ENCODE peak calls at places on chromosomes 3 and 15, in nine cellular contexts. One of them, this sample, is unnamed.

GRCh38 chr3:120503727-120504616 is 53.2 kb upstream of the FSTL1 start:
- DNase-seq in tibial artery: no peak
- DNase-seq in cardiac fibroblast: no peak
- DNase-seq in Calu3: no peak
- DNase-seq in adrenal gland: no peak
- DNase-seq in HCT116: no peak
- DNase-seq in GM06990: no peak
- DNase-seq in cardiac muscle cell: no peak
- DNase-seq in pancreas: no peak
- DNase-seq in this sample: no peak

GRCh38 chr3:72510247-72510646 is 338.0 kb downstream of the SHQ1 start:
- DNase-seq in tibial artery: no peak
- DNase-seq in cardiac fibroblast: no peak
- DNase-seq in Calu3: no peak
- DNase-seq in adrenal gland: no peak
- DNase-seq in HCT116: no peak
- DNase-seq in GM06990: no peak
- DNase-seq in cardiac muscle cell: no peak
- DNase-seq in pancreas: no peak
- DNase-seq in this sample: no peak

GRCh38 chr15:67077641-67078215 is 12.3 kb downstream of the SMAD3 start:
- DNase-seq in tibial artery: no peak
- DNase-seq in cardiac fibroblast: no peak
- DNase-seq in Calu3: no peak
- DNase-seq in adrenal gland: no peak
- DNase-seq in HCT116: no peak
- DNase-seq in GM06990: no peak
- DNase-seq in cardiac muscle cell: no peak
- DNase-seq in pancreas: no peak
- DNase-seq in this sample: no peak

GRCh38 chr15:42456971-42457370 is 34.0 kb downstream of the ZNF106 start:
- DNase-seq in tibial artery: no peak
- DNase-seq in cardiac fibroblast: peak
- DNase-seq in Calu3: no peak
- DNase-seq in adrenal gland: peak
- DNase-seq in HCT116: no peak
- DNase-seq in GM06990: no peak
- DNase-seq in cardiac muscle cell: no peak
- DNase-seq in pancreas: no peak
- DNase-seq in this sample: no peak

GRCh38 chr15:63698731-63699130 is 101.5 kb downstream of the FBXL22 start:
- DNase-seq in tibial artery: no peak
- DNase-seq in cardiac fibroblast: peak
- DNase-seq in Calu3: no peak
- DNase-seq in adrenal gland: no peak
- DNase-seq in HCT116: no peak
- DNase-seq in GM06990: no peak
- DNase-seq in cardiac muscle cell: no peak
- DNase-seq in pancreas: no peak
- DNase-seq in this sample: no peak

GRCh38 chr15:24752354-24752753 is 76.8 kb downstream of the NPAP1 start:
- DNase-seq in tibial artery: no peak
- DNase-seq in cardiac fibroblast: no peak
- DNase-seq in Calu3: no peak
- DNase-seq in adrenal gland: no peak
- DNase-seq in HCT116: no peak
- DNase-seq in GM06990: no peak
- DNase-seq in cardiac muscle cell: no peak
- DNase-seq in pancreas: no peak
- DNase-seq in this sample: no peak

GRCh38 chr3:65888980-65889706 is 149.6 kb downstream of the MAGI1 start:
- DNase-seq in tibial artery: peak
- DNase-seq in cardiac fibroblast: peak
- DNase-seq in Calu3: no peak
- DNase-seq in adrenal gland: peak
- DNase-seq in HCT116: peak
- DNase-seq in GM06990: peak
- DNase-seq in cardiac muscle cell: no peak
- DNase-seq in pancreas: no peak
- DNase-seq in this sample: peak

GRCh38 chr3:171192176-171192854 is 165.8 kb upstream of the SLC2A2 start:
- DNase-seq in tibial artery: no peak
- DNase-seq in cardiac fibroblast: peak
- DNase-seq in Calu3: no peak
- DNase-seq in adrenal gland: no peak
- DNase-seq in HCT116: peak
- DNase-seq in GM06990: no peak
- DNase-seq in cardiac muscle cell: no peak
- DNase-seq in pancreas: no peak
- DNase-seq in this sample: peak

GRCh38 chr3:54900954-54901591 is 26.8 kb downstream of the LRTM1 start:
- DNase-seq in tibial artery: no peak
- DNase-seq in cardiac fibroblast: peak
- DNase-seq in Calu3: no peak
- DNase-seq in adrenal gland: no peak
- DNase-seq in HCT116: no peak
- DNase-seq in GM06990: no peak
- DNase-seq in cardiac muscle cell: peak
- DNase-seq in pancreas: no peak
- DNase-seq in this sample: no peak

GRCh38 chr15:79942656-79943481 is 28.1 kb downstream of the BCL2A1 start:
- DNase-seq in tibial artery: no peak
- DNase-seq in cardiac fibroblast: peak
- DNase-seq in Calu3: no peak
- DNase-seq in adrenal gland: no peak
- DNase-seq in HCT116: no peak
- DNase-seq in GM06990: no peak
- DNase-seq in cardiac muscle cell: no peak
- DNase-seq in pancreas: no peak
- DNase-seq in this sample: peak

GRCh38 chr3:194165619-194166018 is 29.7 kb downstream of the HES1 start:
- DNase-seq in tibial artery: no peak
- DNase-seq in cardiac fibroblast: no peak
- DNase-seq in Calu3: no peak
- DNase-seq in adrenal gland: no peak
- DNase-seq in HCT116: no peak
- DNase-seq in GM06990: no peak
- DNase-seq in cardiac muscle cell: no peak
- DNase-seq in pancreas: no peak
- DNase-seq in this sample: no peak

GRCh38 chr3:194167873-194168272 is 31.9 kb downstream of the HES1 start:
- DNase-seq in tibial artery: no peak
- DNase-seq in cardiac fibroblast: no peak
- DNase-seq in Calu3: no peak
- DNase-seq in adrenal gland: no peak
- DNase-seq in HCT116: no peak
- DNase-seq in GM06990: no peak
- DNase-seq in cardiac muscle cell: no peak
- DNase-seq in pancreas: no peak
- DNase-seq in this sample: no peak

GRCh38 chr3:194167480-194167862 is 31.5 kb downstream of the HES1 start:
- DNase-seq in tibial artery: no peak
- DNase-seq in cardiac fibroblast: no peak
- DNase-seq in Calu3: no peak
- DNase-seq in adrenal gland: no peak
- DNase-seq in HCT116: no peak
- DNase-seq in GM06990: no peak
- DNase-seq in cardiac muscle cell: no peak
- DNase-seq in pancreas: no peak
- DNase-seq in this sample: no peak

GRCh38 chr3:194168994-194169393 is 33.0 kb downstream of the HES1 start:
- DNase-seq in tibial artery: no peak
- DNase-seq in cardiac fibroblast: no peak
- DNase-seq in Calu3: no peak
- DNase-seq in adrenal gland: no peak
- DNase-seq in HCT116: no peak
- DNase-seq in GM06990: no peak
- DNase-seq in cardiac muscle cell: no peak
- DNase-seq in pancreas: no peak
- DNase-seq in this sample: no peak

GRCh38 chr3:194166682-194167479 is 30.9 kb downstream of the HES1 start:
- DNase-seq in tibial artery: no peak
- DNase-seq in cardiac fibroblast: peak
- DNase-seq in Calu3: no peak
- DNase-seq in adrenal gland: no peak
- DNase-seq in HCT116: no peak
- DNase-seq in GM06990: no peak
- DNase-seq in cardiac muscle cell: peak
- DNase-seq in pancreas: no peak
- DNase-seq in this sample: no peak
- TF ChIP-seq CTCF in tibial artery: no peak
- TF ChIP-seq CTCF in cardiac fibroblast: no peak
- TF ChIP-seq CTCF in Calu3: no peak
- TF ChIP-seq CTCF in adrenal gland: no peak
- TF ChIP-seq CTCF in HCT116: no peak
- TF ChIP-seq CTCF in GM06990: no peak
- TF ChIP-seq CTCF in cardiac muscle cell: no peak
- TF ChIP-seq CTCF in pancreas: no peak
- TF ChIP-seq CTCF in this sample: no peak

GRCh38 chr15:29939404-29939803 is 117.1 kb upstream of the TJP1 start:
- DNase-seq in tibial artery: no peak
- DNase-seq in cardiac fibroblast: peak
- DNase-seq in Calu3: no peak
- DNase-seq in adrenal gland: no peak
- DNase-seq in HCT116: no peak
- DNase-seq in GM06990: no peak
- DNase-seq in cardiac muscle cell: no peak
- DNase-seq in pancreas: no peak
- DNase-seq in this sample: no peak

GRCh38 chr15:29942144-29942543 is 119.9 kb upstream of the TJP1 start:
- DNase-seq in tibial artery: no peak
- DNase-seq in cardiac fibroblast: no peak
- DNase-seq in Calu3: no peak
- DNase-seq in adrenal gland: no peak
- DNase-seq in HCT116: no peak
- DNase-seq in GM06990: no peak
- DNase-seq in cardiac muscle cell: peak
- DNase-seq in pancreas: no peak
- DNase-seq in this sample: no peak

GRCh38 chr15:29936353-29937049 is 114.2 kb upstream of the TJP1 start:
- DNase-seq in tibial artery: no peak
- DNase-seq in cardiac fibroblast: peak
- DNase-seq in Calu3: no peak
- DNase-seq in adrenal gland: no peak
- DNase-seq in HCT116: no peak
- DNase-seq in GM06990: no peak
- DNase-seq in cardiac muscle cell: no peak
- DNase-seq in pancreas: peak
- DNase-seq in this sample: no peak

GRCh38 chr15:29937956-29938355 is 115.7 kb upstream of the TJP1 start:
- DNase-seq in tibial artery: no peak
- DNase-seq in cardiac fibroblast: peak
- DNase-seq in Calu3: no peak
- DNase-seq in adrenal gland: no peak
- DNase-seq in HCT116: no peak
- DNase-seq in GM06990: no peak
- DNase-seq in cardiac muscle cell: no peak
- DNase-seq in pancreas: no peak
- DNase-seq in this sample: no peak

GRCh38 chr15:29938701-29939340 is 116.6 kb upstream of the TJP1 start:
- DNase-seq in tibial artery: no peak
- DNase-seq in cardiac fibroblast: no peak
- DNase-seq in Calu3: no peak
- DNase-seq in adrenal gland: no peak
- DNase-seq in HCT116: no peak
- DNase-seq in GM06990: no peak
- DNase-seq in cardiac muscle cell: no peak
- DNase-seq in pancreas: no peak
- DNase-seq in this sample: no peak
- TF ChIP-seq CTCF in tibial artery: peak
- TF ChIP-seq CTCF in cardiac fibroblast: peak
- TF ChIP-seq CTCF in Calu3: no peak
- TF ChIP-seq CTCF in adrenal gland: peak
- TF ChIP-seq CTCF in HCT116: peak
- TF ChIP-seq CTCF in GM06990: peak
- TF ChIP-seq CTCF in cardiac muscle cell: peak
- TF ChIP-seq CTCF in pancreas: no peak
- TF ChIP-seq CTCF in this sample: peak

GRCh38 chr15:65101891-65102708 is 12.9 kb downstream of the UBAP1L start:
- DNase-seq in tibial artery: peak
- DNase-seq in cardiac fibroblast: no peak
- DNase-seq in Calu3: no peak
- DNase-seq in adrenal gland: peak
- DNase-seq in HCT116: no peak
- DNase-seq in GM06990: no peak
- DNase-seq in cardiac muscle cell: no peak
- DNase-seq in pancreas: no peak
- DNase-seq in this sample: no peak
- TF ChIP-seq CTCF in tibial artery: no peak
- TF ChIP-seq CTCF in cardiac fibroblast: no peak
- TF ChIP-seq CTCF in Calu3: peak
- TF ChIP-seq CTCF in adrenal gland: no peak
- TF ChIP-seq CTCF in HCT116: no peak
- TF ChIP-seq CTCF in GM06990: no peak
- TF ChIP-seq CTCF in cardiac muscle cell: no peak
- TF ChIP-seq CTCF in pancreas: peak
- TF ChIP-seq CTCF in this sample: peak

GRCh38 chr15:29978411-29979382 is 104.1 kb upstream of the GOLGA8J start:
- DNase-seq in tibial artery: no peak
- DNase-seq in cardiac fibroblast: peak
- DNase-seq in Calu3: no peak
- DNase-seq in adrenal gland: no peak
- DNase-seq in HCT116: no peak
- DNase-seq in GM06990: no peak
- DNase-seq in cardiac muscle cell: no peak
- DNase-seq in pancreas: no peak
- DNase-seq in this sample: no peak
- TF ChIP-seq CTCF in tibial artery: peak
- TF ChIP-seq CTCF in cardiac fibroblast: no peak
- TF ChIP-seq CTCF in Calu3: no peak
- TF ChIP-seq CTCF in adrenal gland: no peak
- TF ChIP-seq CTCF in HCT116: no peak
- TF ChIP-seq CTCF in GM06990: no peak
- TF ChIP-seq CTCF in cardiac muscle cell: no peak
- TF ChIP-seq CTCF in pancreas: no peak
- TF ChIP-seq CTCF in this sample: no peak